ENCODE peak calls at places on chromosomes 7 and 10, in nine cellular contexts. Y is CD8-positive, alpha-beta T cell; C is colonic mucosa; H is neuronal stem cell; Q is tibial nerve; D is pancreas; K is heart right ventricle; V is breast epithelium; G is neural progenitor cell. F is an unnamed sample.

GRCh38 chr10:6465437-6465836 is 114.6 kb downstream of the PRKCQ start:
- DNase-seq in Y (no peak), C (no peak), H (no peak), Q (no peak), D (no peak), K (no peak), V (no peak), G (no peak), F (no peak)

GRCh38 chr7:151275813-151276577 is 27.5 kb upstream of the SMARCD3 start:
- DNase-seq in Y (no peak), C (no peak), H (no peak), Q (no peak), D (peak; percentile 44), K (no peak), V (peak; percentile 86), G (no peak), F (no peak)

GRCh38 chr7:116354171-116354545 is 143.8 kb downstream of the TES start:
- DNase-seq in Y (no peak), C (peak; percentile 24), H (no peak), Q (no peak), D (peak; percentile 57), K (peak; percentile 88), V (peak; percentile 30), G (no peak), F (no peak)

GRCh38 chr10:69391158-69391557 is 25.6 kb downstream of the TACR2 start:
- DNase-seq in Y (no peak), C (no peak), H (no peak), Q (no peak), D (no peak), K (no peak), V (no peak), G (no peak), F (no peak)

GRCh38 chr10:121073743-121074142 is 222.6 kb downstream of the WDR11 start:
- DNase-seq in Y (no peak), C (no peak), H (no peak), Q (no peak), D (no peak), K (no peak), V (no peak), G (no peak), F (no peak)

GRCh38 chr7:93851536-93851935 is 39.0 kb downstream of the TFPI2 start:
- DNase-seq in Y (no peak), C (no peak), H (no peak), Q (no peak), D (no peak), K (no peak), V (no peak), G (no peak), F (no peak)

GRCh38 chr10:94129393-94130130 is 135.8 kb downstream of the PLCE1 start:
- DNase-seq in Y (no peak), C (no peak), H (no peak), Q (no peak), D (no peak), K (no peak), V (no peak), G (no peak), F (no peak)

GRCh38 chr10:27695704-27696103 is 49.9 kb downstream of the MKX start:
- DNase-seq in Y (no peak), C (no peak), H (no peak), Q (no peak), D (no peak), K (no peak), V (no peak), G (no peak), F (no peak)

GRCh38 chr10:25097669-25098411 is 77.0 kb upstream of the GPR158 start:
- DNase-seq in Y (no peak), C (no peak), H (no peak), Q (no peak), D (no peak), K (no peak), V (no peak), G (no peak), F (no peak)

GRCh38 chr7:111433426-111433825 is 128.9 kb downstream of the IMMP2L start:
- DNase-seq in Y (no peak), C (no peak), H (no peak), Q (no peak), D (no peak), K (no peak), V (no peak), G (no peak), F (no peak)

GRCh38 chr7:76272872-76273271 is 29.6 kb upstream of the HSPB1 start:
- DNase-seq in Y (no peak), C (no peak), H (no peak), Q (no peak), D (no peak), K (no peak), V (no peak), G (no peak), F (no peak)

GRCh38 chr7:74053589-74054186 is 25.7 kb downstream of the ELN start:
- DNase-seq in Y (no peak), C (no peak), H (no peak), Q (no peak), D (no peak), K (no peak), V (no peak), G (no peak), F (no peak)

GRCh38 chr10:125217986-125218675 is 57.8 kb upstream of the CTBP2 start:
- DNase-seq in Y (no peak), C (no peak), H (no peak), Q (no peak), D (no peak), K (no peak), V (no peak), G (no peak), F (no peak)

GRCh38 chr10:42790835-42791234 is 8.2 kb downstream of the BMS1 start:
- DNase-seq in Y (no peak), C (no peak), H (peak; percentile 27), Q (no peak), D (no peak), K (no peak), V (no peak), G (peak; percentile 62), F (no peak)

GRCh38 chr10:73577788-73578187 is 13.4 kb downstream of the USP54 start:
- DNase-seq in Y (no peak), C (peak; percentile 46), H (no peak), Q (peak; percentile 39), D (peak; percentile 85), K (peak; percentile 80), V (peak; percentile 94), G (peak; percentile 5), F (no peak)

GRCh38 chr10:100562008-100562672 is 26.4 kb downstream of the HIF1AN start:
- DNase-seq in Y (peak; percentile 67), C (peak; percentile 67), H (peak; percentile 42), Q (no peak), D (peak; percentile 65), K (peak; percentile 17), V (peak; percentile 30), G (peak; percentile 88), F (peak; percentile 83)

GRCh38 chr7:105352018-105352612 is 36.6 kb downstream of the SRPK2 start:
- DNase-seq in Y (peak; percentile 27), C (peak; percentile 65), H (no peak), Q (peak; percentile 47), D (peak; percentile 59), K (peak; percentile 70), V (peak; percentile 42), G (no peak), F (peak; percentile 52)

GRCh38 chr10:10598297-10598696 is 419.4 kb upstream of the CELF2 start:
- DNase-seq in Y (no peak), C (no peak), H (no peak), Q (no peak), D (no peak), K (no peak), V (no peak), G (no peak), F (no peak)

GRCh38 chr7:74355091-74355490 is 65.9 kb downstream of the CLIP2 start:
- DNase-seq in Y (no peak), C (peak; percentile 43), H (no peak), Q (no peak), D (peak; percentile 33), K (no peak), V (no peak), G (no peak), F (no peak)

GRCh38 chr10:95407546-95407945 is 116.7 kb upstream of the PDLIM1 start:
- DNase-seq in Y (no peak), C (no peak), H (no peak), Q (no peak), D (no peak), K (no peak), V (no peak), G (no peak), F (no peak)
- H3K27ac ChIP-seq in Y (no peak overlapping the region), C (peak overlapping the region; percentile 34), H (no peak overlapping the region), Q (peak overlapping the region; percentile 92), D (peak overlapping the region; percentile 17), K (peak overlapping the region; percentile 95), V (peak overlapping the region; percentile 94), G (no peak overlapping the region), F (no peak overlapping the region)

GRCh38 chr7:155463114-155463811 is 5.3 kb downstream of the EN2 start:
- DNase-seq in Y (no peak), C (no peak), H (no peak), Q (no peak), D (no peak), K (no peak), V (no peak), G (peak; percentile 46), F (no peak)
- H3K27me3 ChIP-seq in Y (peaks cover 52% of the 10 kb centered on the region), C (peaks cover 100% of the 10 kb centered on the region), H (no peaks in the 10 kb centered on the region), Q (peaks cover 96% of the 10 kb centered on the region), D (peaks cover 82% of the 10 kb centered on the region), K (peaks cover 94% of the 10 kb centered on the region), V (peaks cover 16% of the 10 kb centered on the region), G (peaks cover 100% of the 10 kb centered on the region), F (peaks cover 95% of the 10 kb centered on the region)

DNA sequence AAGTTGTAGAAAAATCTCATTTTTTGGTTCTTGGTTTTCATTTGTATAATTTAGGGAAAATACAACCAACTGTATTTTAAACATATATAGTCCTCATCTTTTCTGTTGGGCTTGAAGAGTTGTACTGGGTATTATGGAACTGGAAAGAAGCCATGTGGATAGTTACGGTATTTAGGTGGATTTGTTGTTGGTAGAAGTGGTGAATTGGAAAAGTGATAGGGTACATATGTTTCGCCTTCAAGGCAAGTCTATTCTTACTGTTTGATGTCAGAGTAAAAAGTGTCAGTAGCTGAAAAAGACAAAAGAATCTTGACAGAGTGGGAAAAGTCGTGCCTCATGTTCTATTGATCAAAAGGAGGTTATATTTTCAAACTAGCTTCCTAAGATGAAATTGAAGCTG is 64.6 kb downstream of the GBF1 start:
- DNase-seq in Y (no peak), C (no peak), H (no peak), Q (no peak), D (no peak), K (no peak), V (no peak), G (no peak), F (no peak)
- H3K27ac ChIP-seq in Y (no peak overlapping the region), C (peak overlapping the region; percentile 6), H (no peak overlapping the region), Q (no peak overlapping the region), D (peak overlapping the region; percentile 74), K (no peak overlapping the region), V (peak overlapping the region; percentile 59), G (no peak overlapping the region), F (no peak overlapping the region)

DNA sequence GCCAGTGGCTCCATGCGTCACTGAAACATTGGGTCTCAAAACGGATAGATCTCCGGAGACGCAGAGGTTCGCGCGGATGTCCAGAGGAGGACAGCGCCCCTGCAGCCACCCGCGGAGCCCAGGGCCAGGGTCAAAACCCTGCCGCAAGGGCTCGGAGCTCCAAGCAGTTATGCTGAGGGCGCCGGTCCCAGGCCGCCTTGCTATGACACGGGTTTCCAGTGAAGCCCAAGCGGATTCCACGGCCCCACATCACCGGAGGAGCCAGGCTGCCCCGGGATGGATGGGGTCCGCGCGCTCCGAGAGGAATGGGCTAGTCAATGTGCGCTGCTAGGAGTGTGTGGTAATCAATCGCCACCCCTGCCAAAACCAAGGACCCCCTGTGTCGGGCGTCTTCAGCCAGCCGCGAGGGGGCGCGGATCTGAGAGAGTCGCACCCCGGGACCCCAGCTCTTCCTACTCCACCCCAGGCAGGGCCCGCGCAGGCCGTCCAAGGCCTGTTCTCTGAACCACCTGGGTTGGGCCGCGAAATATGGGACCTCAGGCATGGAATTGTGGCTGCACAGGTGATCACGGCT is 5.6 kb upstream of the EMX2 start:
- DNase-seq in Y (no peak), C (no peak), H (no peak), Q (no peak), D (no peak), K (no peak), V (no peak), G (peak; percentile 75), F (no peak)
- H3K27me3 ChIP-seq in Y (peaks cover 14% of the 10 kb centered on the region), C (peaks cover 98% of the 10 kb centered on the region), H (peaks cover 100% of the 10 kb centered on the region), Q (peaks cover 100% of the 10 kb centered on the region), D (peaks cover 79% of the 10 kb centered on the region), K (peaks cover 54% of the 10 kb centered on the region), V (peaks cover 4% of the 10 kb centered on the region), G (peaks cover 100% of the 10 kb centered on the region), F (peaks cover 92% of the 10 kb centered on the region)